ENCODE peak calls at places on chromosomes 2 and 18, in eight cellular contexts. L is HTR-8/SVneo; Y is activated T-cell treated with anti-CD3 and anti-CD28 coated beads, Interleukin-2, amount 50 U/mL, for 24 hours; P is stimulated activated CD8-positive, alpha-beta memory T cell treated with anti-CD3 and anti-CD28 coated beads, Interleukin-12 subunit alpha, Interleukin-12 subunit beta, amount 100 ng/mL, for 4 hours; Z is stimulated activated CD4-positive, alpha-beta T cell treated with anti-CD3 and anti-CD28 coated beads, Interleukin-4, amount 100 ng/mL, for 48 hours; J is cardiac fibroblast; F is activated T-helper 1 cell treated with Interleukin-2 at 50 U/mL for 16 hours; H is stimulated activated naive CD8-positive, alpha-beta T cell treated with anti-CD3 and anti-CD28 coated beads, Interleukin-15, Interleukin-2, amounts not matched to agents 100 U/mL and 50 U/mL, for 24 hours. K is an unnamed sample.

GRCh38 chr2:23381084-23381483 is 3.9 kb upstream of the KLHL29 start:
- DNase-seq in P (no peak), J (peak), L (peak), Y (no peak), H (peak), F (no peak), Z (no peak), K (no peak)

GRCh38 chr2:174444761-174445160 is 42.1 kb downstream of the GPR155 start:
- DNase-seq in P (no peak), F (no peak), Z (no peak), H (no peak), J (no peak), L (no peak), Y (no peak), K (no peak)

GRCh38 chr2:162261032-162261945 is 18.0 kb upstream of the FAP start:
- DNase-seq in Z (no peak), F (no peak), H (no peak), P (peak), Y (no peak), J (peak), L (no peak), K (peak)

GRCh38 chr2:149200109-149200520 is 130.3 kb upstream of the LYPD6 start:
- DNase-seq in P (no peak), Y (no peak), F (no peak), J (no peak), H (no peak), Z (no peak), L (no peak), K (no peak)

GRCh38 chr2:110812726-110813645 is 80.6 kb downstream of the ACOXL start:
- DNase-seq in Y (no peak), P (no peak), J (no peak), Z (no peak), F (no peak), L (no peak), H (peak), K (no peak)

GRCh38 chr2:239928457-239929350 is 96.4 kb downstream of the NDUFA10 start:
- DNase-seq in P (no peak), F (no peak), H (no peak), Y (peak), Z (no peak), J (no peak), L (no peak), K (peak)

GRCh38 chr18:45793295-45793965 is 32.0 kb upstream of the SIGLEC15 start:
- DNase-seq in H (no peak), F (no peak), Z (no peak), L (peak), P (no peak), Y (no peak), J (peak), K (no peak)

GRCh38 chr2:239862613-239863012 is 162.5 kb downstream of the NDUFA10 start:
- DNase-seq in J (no peak), F (no peak), Y (no peak), Z (no peak), H (no peak), L (no peak), P (no peak), K (no peak)

GRCh38 chr2:214127178-214127970 is 283.5 kb upstream of the VWC2L start:
- DNase-seq in Z (no peak), Y (no peak), L (no peak), H (no peak), J (peak), F (no peak), P (no peak), K (no peak)

GRCh38 chr2:101698419-101699190 is 1.1 kb downstream of the MAP4K4 start:
- DNase-seq in P (no peak), Y (peak), F (no peak), Z (no peak), H (no peak), J (peak), L (no peak), K (no peak)

GRCh38 chr2:241157841-241158545 is 7.7 kb downstream of the PPP1R7 start:
- DNase-seq in Z (no peak), H (no peak), P (no peak), F (no peak), J (peak), Y (no peak), L (no peak), K (no peak)

GRCh38 chr2:14996306-14997014 is 363.9 kb downstream of the LRATD1 start:
- DNase-seq in Z (no peak), H (no peak), Y (no peak), P (no peak), F (no peak), J (no peak), L (no peak), K (no peak)

GRCh38 chr2:109373791-109374547 is 239.8 kb downstream of the SEPTIN10 start:
- DNase-seq in H (no peak), Y (peak), L (no peak), P (no peak), F (no peak), J (no peak), Z (no peak), K (peak)

K was measured in activated effector memory CD4-positive, alpha-beta T cell treated with anti-CD3 and anti-CD28 coated beads, Interleukin-2, amount 50 U/mL, for 16 hours.